ENCODE peak calls at places on chromosomes 16 and 17, in four cellular contexts. O is BE2C, T is H9, Z is AG04449. D is an unnamed sample.

GRCh38 chr17:6710317-6710716 is 2.9 kb downstream of the SLC13A5 start:
- DNase-seq in O (no peak), T (no peak), Z (no peak), D (no peak)

GRCh38 chr16:88686439-88687253 is at the start of gene SNAI3:
- DNase-seq in O (peak), T (peak), Z (no peak), D (peak)

GRCh38 chr17:41710472-41711090 is 1.6 kb upstream of the GAST start:
- DNase-seq in O (peak), T (no peak), Z (no peak), D (no peak)

GRCh38 chr17:8020776-8021564 is 17.9 kb upstream of the ALOX15B start:
- DNase-seq in O (no peak), T (no peak), Z (no peak), D (no peak)

GRCh38 chr17:16439303-16439791 is 24.0 kb downstream of the TRPV2 start:
- DNase-seq in O (no peak), T (no peak), Z (no peak), D (no peak)

GRCh38 chr17:36999475-36999874 is 50.7 kb downstream of the AATF start:
- DNase-seq in O (no peak), T (no peak), Z (no peak), D (no peak)

GRCh38 chr17:17570207-17570797 is 21.2 kb downstream of the PEMT start:
- DNase-seq in O (peak), T (peak), Z (no peak), D (peak)

GRCh38 chr17:3923466-3924190 is 7.4 kb upstream of the P2RX1 start:
- DNase-seq in O (no peak), T (no peak), Z (no peak), D (no peak)

GRCh38 chr17:12282056-12282455 is 261.4 kb downstream of the MAP2K4 start:
- DNase-seq in O (no peak), T (no peak), Z (peak), D (no peak)

GRCh38 chr17:59377410-59377809 is 46.0 kb downstream of the YPEL2 start:
- DNase-seq in O (no peak), T (no peak), Z (no peak), D (no peak)

GRCh38 chr16:3878610-3879009 is 1.9 kb downstream of the CREBBP start:
- DNase-seq in O (no peak), T (no peak), Z (no peak), D (no peak)

GRCh38 chr16:58280846-58281301 is 14.0 kb downstream of the PRSS54 start:
- DNase-seq in O (peak), T (no peak), Z (no peak), D (no peak)

GRCh38 chr16:4369006-4369766 is 2.5 kb upstream of the VASN start:
- DNase-seq in O (no peak), T (no peak), Z (no peak), D (no peak)

GRCh38 chr16:89912143-89912542 is 6.5 kb upstream of the MC1R start:
- DNase-seq in O (no peak), T (no peak), Z (no peak), D (no peak)

DNA sequence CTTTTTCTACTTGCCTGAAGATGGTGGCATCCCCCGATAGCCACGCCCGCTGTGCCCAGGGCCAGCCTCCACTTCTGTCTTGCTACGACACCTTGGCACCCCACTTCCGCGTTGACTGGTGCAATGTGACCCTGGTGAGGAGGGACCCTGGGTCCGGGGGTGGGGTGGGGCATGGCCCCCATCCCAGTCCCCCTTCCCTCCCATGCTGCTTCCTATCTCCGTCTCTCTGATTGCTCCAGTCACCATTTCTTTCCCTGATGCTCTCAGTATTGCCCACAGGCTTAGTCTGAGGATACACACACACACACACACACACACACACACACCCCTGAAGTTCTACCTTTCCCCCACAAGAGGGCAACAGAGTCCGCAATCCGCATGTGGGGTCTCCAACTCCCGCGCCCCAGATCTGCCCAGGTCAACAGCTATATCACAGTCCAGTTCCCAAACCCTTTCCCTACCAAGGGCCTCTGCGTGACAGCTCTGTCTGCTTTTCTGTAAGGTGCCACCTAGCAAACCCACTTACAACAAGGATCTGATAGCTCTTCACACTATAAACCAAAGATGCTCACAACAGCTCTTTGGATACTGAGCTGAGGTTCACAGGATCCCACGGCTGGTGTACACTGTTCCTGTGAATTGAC is 3.4 kb downstream of the SGCA start:
- DNase-seq in O (peak), T (peak), Z (no peak), D (no peak)
- TF ChIP-seq CTCF in O (peak), T (peak), Z (peak), D (peak)

GRCh38 chr17:33521784-33522183 is 228.7 kb upstream of the ASIC2 start:
- DNase-seq in O (peak), T (peak), Z (no peak), D (no peak)
- TF ChIP-seq CTCF in O (peak), T (peak), Z (peak), D (peak)

GRCh38 chr17:44053130-44053872 is 13.2 kb downstream of the LSM12 start:
- DNase-seq in O (no peak), T (peak), Z (no peak), D (no peak)
- TF ChIP-seq CTCF in O (no peak), T (no peak), Z (no peak), D (no peak)

DNA sequence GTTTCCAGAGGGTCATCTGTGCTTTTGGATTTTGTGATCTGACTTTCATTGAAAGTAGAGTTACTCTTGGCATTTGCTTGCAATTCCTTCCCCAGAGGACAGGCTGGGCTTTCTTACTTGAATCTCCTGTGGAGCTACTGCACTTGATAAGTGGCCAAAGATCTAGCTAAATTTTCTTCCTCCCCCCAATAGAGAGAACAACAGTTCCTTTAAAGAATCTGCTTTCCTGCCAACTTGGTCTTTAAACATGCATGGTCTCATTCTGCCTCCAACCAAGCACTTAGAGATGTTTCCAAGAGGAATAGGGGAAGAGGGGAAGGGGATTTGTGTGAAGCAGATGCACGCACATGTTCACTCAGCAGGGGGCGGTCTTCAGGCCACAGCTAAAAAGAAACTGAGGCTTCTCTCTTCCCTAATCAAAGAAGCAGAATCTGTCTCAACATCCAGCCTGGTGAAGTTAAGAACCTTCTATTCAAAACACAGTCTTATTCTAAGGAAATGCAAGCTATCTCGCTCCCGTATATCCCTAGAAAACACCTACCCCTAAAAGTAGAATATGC is 229.6 kb downstream of the ZFHX3 start:
- DNase-seq in O (no peak), T (no peak), Z (no peak), D (no peak)
- TF ChIP-seq CTCF in O (peak), T (peak), Z (no peak), D (no peak)

DNA sequence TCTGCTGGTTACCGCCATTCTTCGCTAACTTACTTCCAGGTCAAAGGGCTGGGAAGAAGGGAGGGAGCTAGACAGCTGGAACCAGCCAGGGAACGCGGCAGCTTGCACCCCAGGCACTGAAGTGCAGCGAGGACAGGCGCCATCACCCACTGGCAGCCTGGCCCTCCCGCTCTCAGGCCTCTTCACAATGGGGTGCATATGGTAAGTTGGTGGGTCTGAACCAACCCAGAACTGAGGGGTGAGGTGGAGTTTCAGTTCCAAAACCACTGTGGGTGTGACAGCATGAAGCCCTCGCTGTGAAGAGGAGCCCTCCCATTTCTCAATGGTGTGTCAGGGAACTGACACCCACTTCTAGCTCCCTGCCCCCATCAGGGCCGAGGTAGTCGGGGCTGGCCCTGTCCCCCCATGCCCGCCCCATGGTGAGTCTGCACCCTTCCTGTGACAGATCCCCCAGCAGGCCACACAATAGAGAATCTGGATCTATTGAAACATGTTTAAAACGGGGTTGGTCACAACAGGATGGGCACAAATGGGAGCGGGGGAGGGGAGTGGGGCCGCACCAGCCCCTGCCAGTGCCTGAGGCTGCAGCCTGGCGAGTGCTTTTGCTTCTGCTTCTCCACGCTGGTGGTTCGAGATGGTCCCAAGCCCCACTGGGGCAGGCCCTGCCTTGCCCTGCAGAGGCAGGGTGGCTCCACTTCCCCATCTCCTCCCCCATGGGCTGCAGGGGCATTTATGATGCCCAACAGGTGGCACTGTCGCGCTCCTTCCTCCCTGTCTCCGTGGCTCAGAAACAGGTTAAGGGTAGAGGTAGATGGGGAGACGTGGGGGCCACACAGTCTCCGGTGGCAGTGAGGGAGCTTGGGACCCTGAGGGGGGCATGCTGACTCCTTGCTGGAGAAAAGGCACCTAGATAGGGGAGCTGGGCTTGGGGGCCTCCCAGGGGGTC is 2.3 kb downstream of the LIMD2 start:
- DNase-seq in O (peak), T (peak), Z (no peak), D (no peak)
- TF ChIP-seq CTCF in O (peak), T (peak), Z (peak), D (peak)

D was measured in D721Med.